ENCODE peak calls at places on chromosomes 6 and 20, in four cellular contexts. X, D, T and W are unnamed samples.

GRCh38 chr6:31952140-31952805 is 6.4 kb downstream of the CFB start:
- DNase-seq in T (peak), X (no peak), D (no peak), W (peak)

GRCh38 chr20:3927486-3928291 is 38.5 kb downstream of the PANK2 start:
- DNase-seq in D (no peak), T (no peak), X (no peak), W (no peak)

GRCh38 chr20:25859649-25860530 is 163.2 kb upstream of the ZNF337 start:
- DNase-seq in T (peak), D (no peak), X (no peak), W (no peak)

GRCh38 chr6:55969501-55969900 is 94.1 kb upstream of the BMP5 start:
- DNase-seq in D (no peak), T (no peak), X (no peak), W (no peak)

GRCh38 chr20:10218536-10219451 is at the start of gene SNAP25:
- DNase-seq in X (no peak), T (no peak), D (no peak), W (peak)

GRCh38 chr6:170004585-170005210 is 253.3 kb downstream of the ERMARD start:
- DNase-seq in D (no peak), T (no peak), X (no peak), W (no peak)

GRCh38 chr6:151291145-151292055 is 51.6 kb downstream of the AKAP12 start:
- DNase-seq in D (no peak), T (no peak), X (no peak), W (peak)

GRCh38 chr6:40164345-40164755 is 230.1 kb upstream of the MOCS1 start:
- DNase-seq in D (no peak), T (no peak), X (no peak), W (no peak)

GRCh38 chr6:158322724-158323560 is 10.7 kb downstream of the TULP4 start:
- DNase-seq in T (peak), X (no peak), D (peak), W (no peak)

GRCh38 chr6:87641065-87641692 is 51.2 kb downstream of the ORC3 start:
- DNase-seq in D (no peak), X (no peak), T (peak), W (no peak)

DNA sequence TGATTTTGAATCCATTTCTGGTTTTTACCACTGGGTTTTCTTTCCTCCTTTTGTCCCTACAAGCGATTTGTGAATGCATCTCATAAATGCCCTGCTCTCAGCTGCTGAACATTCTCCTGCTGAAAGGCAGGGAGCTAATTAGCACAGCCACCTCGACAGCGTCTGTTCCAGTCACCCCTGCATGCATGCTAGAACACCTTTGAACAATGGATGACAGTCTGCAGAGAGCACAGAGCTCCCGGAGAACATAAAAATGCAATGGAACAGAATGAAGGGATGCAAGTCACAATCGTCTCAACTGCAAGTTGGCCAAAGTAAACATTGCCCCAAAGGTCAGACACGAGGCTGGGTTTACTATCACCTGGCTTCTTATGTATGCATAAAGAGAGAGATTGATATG is 105.8 kb downstream of the SLC35B3 start:
- DNase-seq in X (no peak), T (no peak), D (no peak), W (no peak)
- TF ChIP-seq YY1 in X (no peak), T (no peak), D (no peak), W (no peak)

GRCh38 chr6:6007311-6008113 is 787 bp upstream of the NRN1 start:
- DNase-seq in T (no peak), D (no peak), X (no peak), W (no peak)
- H3K9ac ChIP-seq in T (no peak), D (no peak), X (no peak), W (no peak)

DNA sequence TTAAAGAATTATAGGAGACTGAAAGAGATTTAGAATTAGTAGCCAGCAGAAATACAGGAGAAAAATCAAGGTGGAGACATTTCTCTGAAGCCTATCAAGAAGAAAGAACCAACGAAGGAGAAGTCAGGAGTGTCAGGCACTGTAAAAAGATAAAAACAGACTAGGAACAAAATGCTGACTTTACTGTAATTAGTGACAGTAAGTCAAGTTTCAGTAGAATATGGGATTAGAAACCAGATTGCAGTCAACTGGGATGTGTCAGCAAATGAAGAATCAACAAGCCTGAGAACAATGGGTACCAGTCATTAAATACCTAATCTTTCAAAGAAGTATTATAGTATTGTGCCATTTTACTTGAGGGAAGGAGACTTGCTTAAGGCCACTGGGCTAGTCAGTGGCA is 21.6 kb downstream of the CALHM6 start:
- DNase-seq in D (no peak), X (no peak), T (no peak), W (no peak)
- TF ChIP-seq SUZ12 in D (no peak), X (no peak), T (no peak), W (no peak)

GRCh38 chr6:5536644-5537043 is 275.3 kb downstream of the FARS2 start:
- DNase-seq in T (no peak), X (no peak), D (no peak), W (no peak)
- TF ChIP-seq YY1 in T (no peak), X (no peak), D (no peak), W (no peak)

GRCh38 chr6:27295301-27296079 is 16.6 kb downstream of the POM121L2 start:
- DNase-seq in D (no peak), T (peak), X (no peak), W (no peak)
- H3K9ac ChIP-seq in D (no peak), T (no peak), X (no peak), W (peak)

GRCh38 chr20:16554766-16555543 is 18.3 kb downstream of the KIF16B start:
- DNase-seq in X (no peak), T (no peak), D (no peak), W (no peak)
- TF ChIP-seq SUZ12 in X (no peak), T (no peak), D (no peak), W (no peak)